ENCODE peak calls at places on chromosomes 11 and 22, in four cellular contexts. T is uterus, V is psoas muscle, P is tibial nerve. L is an unnamed sample.

GRCh38 chr22:34278121-34278520 is 357.8 kb upstream of the LARGE1 start:
- DNase-seq in P (no peak), T (no peak), V (no peak), L (no peak)

GRCh38 chr11:62269654-62270278 is at the start of gene SCGB2A2:
- DNase-seq in V (no peak), P (no peak), T (no peak), L (peak; percentile 12)

GRCh38 chr11:43989162-43989961 is 46.9 kb downstream of the C11orf96 start:
- DNase-seq in P (peak; percentile 48), V (peak; percentile 56), T (peak; percentile 52), L (peak; percentile 24)

GRCh38 chr11:74953448-74953847 is 4.4 kb downstream of the SPCS2 start:
- DNase-seq in T (no peak), V (no peak), P (no peak), L (no peak)

GRCh38 chr22:28810839-28811491 is 10.6 kb upstream of the XBP1 start:
- DNase-seq in V (no peak), P (no peak), T (peak; percentile 32), L (no peak)

GRCh38 chr11:113781682-113782081 is 2.1 kb downstream of the CLDN25 start:
- DNase-seq in P (no peak), V (no peak), T (no peak), L (no peak)

GRCh38 chr22:19106886-19107729 is 15.1 kb downstream of the DGCR2 start:
- DNase-seq in V (no peak), T (no peak), P (no peak), L (no peak)

GRCh38 chr11:1082728-1083620 is 8.3 kb downstream of the MUC2 start:
- DNase-seq in T (peak; percentile 6), V (peak; percentile 9), P (no peak), L (no peak)

GRCh38 chr22:36003972-36004674 is 24.5 kb downstream of the RBFOX2 start:
- DNase-seq in V (no peak), T (no peak), P (no peak), L (no peak)

GRCh38 chr11:124745835-124746620 is 6.0 kb downstream of the VSIG2 start:
- DNase-seq in V (no peak), T (no peak), P (no peak), L (peak; percentile 23)

DNA sequence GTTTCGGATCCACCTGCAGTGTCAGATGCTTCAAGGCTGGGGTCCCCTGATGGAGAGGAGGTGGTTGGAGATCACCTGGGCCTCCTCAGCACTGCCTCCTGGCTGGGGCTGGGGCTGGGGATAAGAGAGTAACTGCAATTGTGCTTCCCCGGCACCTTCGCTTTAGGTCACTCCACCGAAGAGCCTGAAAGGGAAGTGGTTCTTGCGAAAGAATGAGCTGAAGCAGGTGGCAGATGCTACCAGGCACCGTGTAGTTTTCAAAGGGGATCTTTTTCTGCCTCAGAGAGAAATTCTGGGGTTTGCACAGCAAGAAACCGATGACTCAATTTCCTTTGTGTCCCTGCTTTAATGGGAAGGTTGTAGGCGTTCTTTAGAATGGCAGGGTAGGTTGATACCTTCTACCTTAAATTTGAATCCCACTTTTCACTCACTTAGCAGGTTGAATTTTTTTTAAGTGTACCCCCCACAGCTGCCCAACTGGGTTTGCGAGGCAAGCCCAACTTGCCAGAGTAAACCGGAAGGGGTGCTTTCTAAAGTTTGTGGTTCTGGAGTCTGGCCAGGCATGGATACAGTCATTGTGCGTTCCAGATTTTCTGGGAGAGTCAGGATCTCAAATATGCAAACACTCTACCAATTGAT is 5.3 kb downstream of the CD44 start:
- DNase-seq in V (no peak), T (no peak), P (no peak), L (no peak)
- H3K4me3 ChIP-seq in V (no peak overlapping the region), T (peak overlapping the region; percentile 96), P (no peak overlapping the region), L (no peak overlapping the region)

GRCh38 chr11:77213029-77213579 is 85.1 kb downstream of the MYO7A start:
- DNase-seq in V (no peak), P (no peak), T (no peak), L (no peak)

GRCh38 chr11:77211040-77211451 is 83.0 kb downstream of the MYO7A start:
- DNase-seq in P (no peak), T (no peak), V (no peak), L (no peak)

GRCh38 chr11:77213589-77214428 is 85.8 kb downstream of the MYO7A start:
- DNase-seq in T (no peak), P (no peak), V (no peak), L (no peak)

GRCh38 chr11:77211594-77212251 is 83.7 kb downstream of the MYO7A start:
- DNase-seq in P (no peak), T (no peak), V (no peak), L (no peak)

GRCh38 chr11:77212314-77213007 is 84.4 kb downstream of the MYO7A start:
- DNase-seq in T (no peak), V (no peak), P (no peak), L (no peak)
- H3K27ac ChIP-seq in T (no peak overlapping the region), V (no peak overlapping the region), P (no peak overlapping the region), L (no peak overlapping the region)

GRCh38 chr11:17443926-17444690 is 32.5 kb downstream of the ABCC8 start:
- DNase-seq in T (no peak), P (no peak), V (no peak), L (no peak)

GRCh38 chr11:17443423-17443822 is 33.2 kb downstream of the ABCC8 start:
- DNase-seq in V (no peak), T (no peak), P (no peak), L (no peak)

GRCh38 chr11:17446482-17446881 is 30.2 kb downstream of the ABCC8 start:
- DNase-seq in V (no peak), P (no peak), T (no peak), L (no peak)

GRCh38 chr11:17443000-17443399 is 33.6 kb downstream of the ABCC8 start:
- DNase-seq in V (no peak), P (no peak), T (no peak), L (no peak)

GRCh38 chr11:17445240-17445795 is 31.3 kb downstream of the ABCC8 start:
- DNase-seq in P (no peak), V (no peak), T (no peak), L (no peak)
- H3K4me1 ChIP-seq in P (no peaks in the 10 kb centered on the region), V (no peaks in the 10 kb centered on the region), T (no peaks in the 10 kb centered on the region), L (no peaks in the 10 kb centered on the region)

GRCh38 chr22:44964722-44965078 is 45.1 kb downstream of the PHF21B start:
- DNase-seq in P (no peak), V (no peak), T (no peak), L (no peak)
- H3K4me3 ChIP-seq in P (no peak overlapping the region), V (no peak overlapping the region), T (no peak overlapping the region), L (no peak overlapping the region)

GRCh38 chr11:69653406-69653960 is 12.5 kb downstream of the CCND1 start:
- DNase-seq in T (no peak), V (no peak), P (no peak), L (no peak)

GRCh38 chr11:69655479-69656394 is 14.8 kb downstream of the CCND1 start:
- DNase-seq in V (no peak), P (no peak), T (no peak), L (no peak)

GRCh38 chr11:69652999-69653398 is 12.0 kb downstream of the CCND1 start:
- DNase-seq in T (no peak), P (no peak), V (no peak), L (no peak)

GRCh38 chr11:69654660-69655478 is 13.9 kb downstream of the CCND1 start:
- DNase-seq in T (no peak), V (no peak), P (no peak), L (peak; percentile 18)

DNA sequence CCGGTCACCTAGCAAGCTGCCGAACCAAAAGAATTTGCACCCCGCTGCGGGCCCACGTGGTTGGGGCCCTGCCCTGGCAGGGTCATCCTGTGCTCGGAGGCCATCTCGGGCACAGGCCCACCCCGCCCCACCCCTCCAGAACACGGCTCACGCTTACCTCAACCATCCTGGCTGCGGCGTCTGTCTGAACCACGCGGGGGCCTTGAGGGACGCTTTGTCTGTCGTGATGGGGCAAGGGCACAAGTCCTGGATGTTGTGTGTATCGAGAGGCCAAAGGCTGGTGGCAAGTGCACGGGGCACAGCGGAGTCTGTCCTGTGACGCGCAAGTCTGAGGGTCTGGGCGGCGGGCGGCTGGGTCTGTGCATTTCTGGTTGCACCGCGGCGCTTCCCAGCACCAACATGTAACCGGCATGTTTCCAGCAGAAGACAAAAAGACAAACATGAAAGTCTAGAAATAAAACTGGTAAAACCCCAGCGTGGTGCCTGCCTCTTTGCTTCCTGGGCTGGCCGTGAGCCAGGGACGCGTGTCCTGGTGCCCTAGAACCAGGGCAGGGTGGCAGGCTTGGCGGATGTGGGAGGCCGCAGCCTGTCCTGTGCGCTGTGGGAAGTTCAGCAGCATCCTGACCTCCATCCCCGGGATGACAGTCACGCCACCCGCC is 13.2 kb downstream of the CCND1 start:
- DNase-seq in T (no peak), V (no peak), P (no peak), L (peak; percentile 57)
- H3K27ac ChIP-seq in T (no peak overlapping the region), V (no peak overlapping the region), P (no peak overlapping the region), L (peak overlapping the region; percentile 47)

GRCh38 chr22:44888491-44888941 is 121.3 kb downstream of the PHF21B start:
- DNase-seq in T (no peak), P (no peak), V (no peak), L (no peak)

GRCh38 chr22:44890416-44891292 is 119.2 kb downstream of the PHF21B start:
- DNase-seq in T (no peak), P (no peak), V (no peak), L (no peak)

GRCh38 chr22:44887941-44888366 is 121.9 kb downstream of the PHF21B start:
- DNase-seq in P (no peak), V (no peak), T (no peak), L (no peak)

GRCh38 chr22:44891293-44891747 is 118.5 kb downstream of the PHF21B start:
- DNase-seq in P (no peak), T (no peak), V (no peak), L (no peak)

GRCh38 chr22:44889233-44889878 is 120.4 kb downstream of the PHF21B start:
- DNase-seq in V (no peak), P (no peak), T (no peak), L (no peak)
- H3K4me1 ChIP-seq in V (no peaks in the 10 kb centered on the region), P (no peaks in the 10 kb centered on the region), T (no peaks in the 10 kb centered on the region), L (no peaks in the 10 kb centered on the region)

L was measured in body of pancreas.